ENCODE peak calls at places on chromosomes 11 and 22, in six cellular contexts. One of them, this sample, is unnamed.

GRCh38 chr11:1921576-1922141 is 2.2 kb downstream of the TNNT3 start:
- DNase-seq in NAMALWA: no peak
- DNase-seq in stromal cell of bone marrow: peak; percentile 27
- DNase-seq in anterior cingulate cortex: no peak
- DNase-seq in skeletal muscle cell: peak; percentile 78
- DNase-seq in AG08395: peak; percentile 44
- DNase-seq in this sample: no peak

GRCh38 chr11:22263613-22264012 is 70.7 kb downstream of the ANO5 start:
- DNase-seq in skeletal muscle cell: no peak
- DNase-seq in AG08395: no peak
- DNase-seq in stromal cell of bone marrow: no peak
- DNase-seq in anterior cingulate cortex: no peak
- DNase-seq in NAMALWA: no peak
- DNase-seq in this sample: no peak

GRCh38 chr11:2447951-2448650 is 3.3 kb downstream of the KCNQ1 start:
- DNase-seq in NAMALWA: no peak
- DNase-seq in AG08395: no peak
- DNase-seq in anterior cingulate cortex: no peak
- DNase-seq in stromal cell of bone marrow: no peak
- DNase-seq in skeletal muscle cell: no peak
- DNase-seq in this sample: no peak

GRCh38 chr11:17173332-17173731 is 34.5 kb downstream of the PIK3C2A start:
- DNase-seq in stromal cell of bone marrow: no peak
- DNase-seq in AG08395: no peak
- DNase-seq in skeletal muscle cell: no peak
- DNase-seq in NAMALWA: no peak
- DNase-seq in anterior cingulate cortex: no peak
- DNase-seq in this sample: no peak

GRCh38 chr22:29813563-29813962 is 24.5 kb downstream of the ASCC2 start:
- DNase-seq in AG08395: no peak
- DNase-seq in anterior cingulate cortex: no peak
- DNase-seq in stromal cell of bone marrow: no peak
- DNase-seq in NAMALWA: no peak
- DNase-seq in skeletal muscle cell: no peak
- DNase-seq in this sample: no peak

GRCh38 chr11:19905280-19905853 is 192.7 kb downstream of the NAV2 start:
- DNase-seq in stromal cell of bone marrow: no peak
- DNase-seq in anterior cingulate cortex: no peak
- DNase-seq in AG08395: peak; percentile 83
- DNase-seq in NAMALWA: peak; percentile 7
- DNase-seq in skeletal muscle cell: no peak
- DNase-seq in this sample: peak; percentile 31

GRCh38 chr11:74820763-74821162 is 72.1 kb downstream of the RNF169 start:
- DNase-seq in skeletal muscle cell: peak; percentile 66
- DNase-seq in NAMALWA: no peak
- DNase-seq in stromal cell of bone marrow: peak; percentile 87
- DNase-seq in anterior cingulate cortex: no peak
- DNase-seq in AG08395: peak; percentile 87
- DNase-seq in this sample: peak; percentile 71

GRCh38 chr11:124080319-124081001 is 34.8 kb upstream of the VWA5A start:
- DNase-seq in stromal cell of bone marrow: no peak
- DNase-seq in anterior cingulate cortex: no peak
- DNase-seq in AG08395: no peak
- DNase-seq in NAMALWA: no peak
- DNase-seq in skeletal muscle cell: no peak
- DNase-seq in this sample: no peak

GRCh38 chr22:42397332-42398246 is 34.6 kb downstream of the NFAM1 start:
- DNase-seq in skeletal muscle cell: no peak
- DNase-seq in AG08395: no peak
- DNase-seq in anterior cingulate cortex: no peak
- DNase-seq in NAMALWA: peak; percentile 82
- DNase-seq in stromal cell of bone marrow: no peak
- DNase-seq in this sample: no peak

GRCh38 chr11:15884131-15884530 is 472.2 kb downstream of the SOX6 start:
- DNase-seq in stromal cell of bone marrow: no peak
- DNase-seq in NAMALWA: no peak
- DNase-seq in skeletal muscle cell: no peak
- DNase-seq in anterior cingulate cortex: no peak
- DNase-seq in AG08395: no peak
- DNase-seq in this sample: no peak

GRCh38 chr11:40337118-40337517 is 1122.3 kb downstream of the LRRC4C start:
- DNase-seq in anterior cingulate cortex: no peak
- DNase-seq in skeletal muscle cell: no peak
- DNase-seq in AG08395: no peak
- DNase-seq in NAMALWA: no peak
- DNase-seq in stromal cell of bone marrow: no peak
- DNase-seq in this sample: no peak

GRCh38 chr11:1405186-1406020 is 15.7 kb downstream of the BRSK2 start:
- DNase-seq in AG08395: no peak
- DNase-seq in stromal cell of bone marrow: no peak
- DNase-seq in skeletal muscle cell: no peak
- DNase-seq in anterior cingulate cortex: no peak
- DNase-seq in NAMALWA: no peak
- DNase-seq in this sample: no peak

GRCh38 chr11:8055111-8055835 is 25.7 kb upstream of the TUB start:
- DNase-seq in AG08395: no peak
- DNase-seq in NAMALWA: peak; percentile 13
- DNase-seq in stromal cell of bone marrow: no peak
- DNase-seq in skeletal muscle cell: no peak
- DNase-seq in anterior cingulate cortex: no peak
- DNase-seq in this sample: no peak

GRCh38 chr11:12199231-12199948 is 89.0 kb downstream of the MICAL2 start:
- DNase-seq in NAMALWA: no peak
- DNase-seq in skeletal muscle cell: no peak
- DNase-seq in stromal cell of bone marrow: no peak
- DNase-seq in anterior cingulate cortex: no peak
- DNase-seq in AG08395: no peak
- DNase-seq in this sample: no peak

GRCh38 chr22:19708323-19709011 is 5.8 kb upstream of the SEPTIN5 start:
- DNase-seq in AG08395: no peak
- DNase-seq in skeletal muscle cell: no peak
- DNase-seq in stromal cell of bone marrow: no peak
- DNase-seq in anterior cingulate cortex: no peak
- DNase-seq in NAMALWA: no peak
- DNase-seq in this sample: no peak

GRCh38 chr22:41565403-41566054 is 4.7 kb downstream of the CSDC2 start:
- DNase-seq in anterior cingulate cortex: no peak
- DNase-seq in NAMALWA: no peak
- DNase-seq in AG08395: peak; percentile 88
- DNase-seq in skeletal muscle cell: no peak
- DNase-seq in stromal cell of bone marrow: peak; percentile 64
- DNase-seq in this sample: no peak

GRCh38 chr11:105598371-105598770 is 11.5 kb upstream of the GRIA4 start:
- DNase-seq in AG08395: no peak
- DNase-seq in skeletal muscle cell: no peak
- DNase-seq in anterior cingulate cortex: no peak
- DNase-seq in NAMALWA: no peak
- DNase-seq in stromal cell of bone marrow: no peak
- DNase-seq in this sample: no peak

GRCh38 chr22:41842996-41843970 is 10.4 kb downstream of the SREBF2 start:
- DNase-seq in stromal cell of bone marrow: no peak
- DNase-seq in AG08395: no peak
- DNase-seq in anterior cingulate cortex: no peak
- DNase-seq in skeletal muscle cell: no peak
- DNase-seq in NAMALWA: peak; percentile 63
- DNase-seq in this sample: no peak

GRCh38 chr11:75872887-75873416 is 57.9 kb downstream of the UVRAG start:
- DNase-seq in NAMALWA: no peak
- DNase-seq in anterior cingulate cortex: no peak
- DNase-seq in stromal cell of bone marrow: no peak
- DNase-seq in skeletal muscle cell: no peak
- DNase-seq in AG08395: no peak
- DNase-seq in this sample: no peak

GRCh38 chr11:67592880-67593624 is 9.4 kb downstream of the GSTP1 start:
- DNase-seq in anterior cingulate cortex: no peak
- DNase-seq in stromal cell of bone marrow: no peak
- DNase-seq in NAMALWA: no peak
- DNase-seq in skeletal muscle cell: no peak
- DNase-seq in AG08395: no peak
- DNase-seq in this sample: no peak

GRCh38 chr22:46115755-46116490 is 34.4 kb upstream of the PPARA start:
- DNase-seq in AG08395: no peak
- DNase-seq in stromal cell of bone marrow: no peak
- DNase-seq in anterior cingulate cortex: no peak
- DNase-seq in skeletal muscle cell: no peak
- DNase-seq in NAMALWA: no peak
- DNase-seq in this sample: no peak

GRCh38 chr22:29310863-29311339 is 4.5 kb downstream of the GAS2L1 start:
- DNase-seq in anterior cingulate cortex: peak; percentile 95
- DNase-seq in AG08395: peak; percentile 99
- DNase-seq in NAMALWA: peak; percentile 61
- DNase-seq in skeletal muscle cell: peak; percentile 90
- DNase-seq in stromal cell of bone marrow: peak; percentile 97
- DNase-seq in this sample: peak; percentile 89

GRCh38 chr22:31106001-31106571 is 1.3 kb downstream of the SELENOM start:
- DNase-seq in skeletal muscle cell: no peak
- DNase-seq in anterior cingulate cortex: no peak
- DNase-seq in stromal cell of bone marrow: no peak
- DNase-seq in AG08395: no peak
- DNase-seq in NAMALWA: no peak
- DNase-seq in this sample: no peak

GRCh38 chr22:36510384-36510783 is 3.5 kb upstream of the FOXRED2 start:
- DNase-seq in skeletal muscle cell: no peak
- DNase-seq in AG08395: no peak
- DNase-seq in NAMALWA: no peak
- DNase-seq in stromal cell of bone marrow: no peak
- DNase-seq in anterior cingulate cortex: no peak
- DNase-seq in this sample: no peak

GRCh38 chr22:42217019-42217751 is 53.3 kb downstream of the TCF20 start:
- DNase-seq in AG08395: no peak
- DNase-seq in anterior cingulate cortex: no peak
- DNase-seq in stromal cell of bone marrow: no peak
- DNase-seq in NAMALWA: no peak
- DNase-seq in skeletal muscle cell: peak; percentile 7
- DNase-seq in this sample: no peak

GRCh38 chr11:103946793-103947565 is 89.5 kb upstream of the DDI1 start:
- DNase-seq in skeletal muscle cell: no peak
- DNase-seq in stromal cell of bone marrow: no peak
- DNase-seq in NAMALWA: no peak
- DNase-seq in anterior cingulate cortex: no peak
- DNase-seq in AG08395: no peak
- DNase-seq in this sample: no peak

GRCh38 chr11:1034001-1034400 is 2.5 kb downstream of the MUC6 start:
- DNase-seq in anterior cingulate cortex: no peak
- DNase-seq in AG08395: no peak
- DNase-seq in stromal cell of bone marrow: no peak
- DNase-seq in NAMALWA: no peak
- DNase-seq in skeletal muscle cell: no peak
- DNase-seq in this sample: no peak

GRCh38 chr22:40594924-40595323 is 41.6 kb downstream of the MRTFA start:
- DNase-seq in NAMALWA: no peak
- DNase-seq in skeletal muscle cell: no peak
- DNase-seq in AG08395: no peak
- DNase-seq in anterior cingulate cortex: no peak
- DNase-seq in stromal cell of bone marrow: no peak
- DNase-seq in this sample: no peak

GRCh38 chr11:1442163-1442562 is 44.4 kb downstream of the MOB2 start:
- DNase-seq in stromal cell of bone marrow: no peak
- DNase-seq in anterior cingulate cortex: no peak
- DNase-seq in AG08395: peak; percentile 59
- DNase-seq in NAMALWA: no peak
- DNase-seq in skeletal muscle cell: no peak
- DNase-seq in this sample: no peak

GRCh38 chr22:46823654-46824053 is 61.2 kb downstream of the TBC1D22A start:
- DNase-seq in NAMALWA: no peak
- DNase-seq in AG08395: no peak
- DNase-seq in stromal cell of bone marrow: no peak
- DNase-seq in skeletal muscle cell: no peak
- DNase-seq in anterior cingulate cortex: no peak
- DNase-seq in this sample: no peak